ENCODE peak calls at places on chromosomes 6 and 20, in seven cellular contexts. K is glutamatergic neuron; R is cardiac muscle cell; A is CD8-positive, alpha-beta T cell; Z is left ventricle myocardium inferior; V is fibroblast of pulmonary artery; Y is HepG2. L is an unnamed sample.

GRCh38 chr20:37915434-37915787 is 12.5 kb downstream of the VSTM2L start:
- DNase-seq in K (no peak), R (no peak), A (no peak), Z (no peak), V (no peak), Y (no peak), L (no peak)

GRCh38 chr20:8131598-8132014 is 460 bp upstream of the PLCB1 start:
- DNase-seq in K (no peak), R (peak; percentile 66), A (no peak), Z (no peak), V (peak; percentile 57), Y (no peak), L (no peak)

GRCh38 chr20:19967441-19967840 is 49.7 kb upstream of the NAA20 start:
- DNase-seq in K (no peak), R (no peak), A (no peak), Z (no peak), V (no peak), Y (no peak), L (no peak)

GRCh38 chr20:57528148-57528547 is 3.2 kb upstream of the CTCFL start:
- DNase-seq in K (no peak), R (no peak), A (no peak), Z (no peak), V (no peak), Y (no peak), L (no peak)

GRCh38 chr6:74578339-74578738 is 627.5 kb downstream of the COL12A1 start:
- DNase-seq in K (no peak), R (no peak), A (no peak), Z (no peak), V (peak; percentile 58), Y (no peak), L (no peak)

GRCh38 chr6:62805431-62805830 is 405.8 kb upstream of the FKBP1C start:
- DNase-seq in K (no peak), R (no peak), A (no peak), Z (no peak), V (no peak), Y (no peak), L (no peak)

GRCh38 chr20:53413188-53413631 is 180.4 kb downstream of the ZNF217 start:
- DNase-seq in K (peak; percentile 32), R (peak; percentile 31), A (peak; percentile 53), Z (no peak), V (no peak), Y (peak; percentile 83), L (no peak)

GRCh38 chr6:73703514-73703913 is 7.5 kb downstream of the CD109 start:
- DNase-seq in K (no peak), R (no peak), A (no peak), Z (no peak), V (no peak), Y (no peak), L (no peak)

GRCh38 chr6:114121913-114122662 is 151.1 kb upstream of the HDAC2 start:
- DNase-seq in K (no peak), R (no peak), A (no peak), Z (no peak), V (no peak), Y (no peak), L (no peak)

GRCh38 chr6:2848851-2849250 is 7.2 kb upstream of the SERPINB1 start:
- DNase-seq in K (no peak), R (no peak), A (peak; percentile 75), Z (no peak), V (no peak), Y (no peak), L (no peak)

GRCh38 chr6:166387642-166388325 is 5.0 kb upstream of the MPC1 start:
- DNase-seq in K (no peak), R (no peak), A (no peak), Z (no peak), V (no peak), Y (peak; percentile 90), L (no peak)

GRCh38 chr6:87220997-87221396 is 65.6 kb downstream of the ZNF292 start:
- DNase-seq in K (no peak), R (no peak), A (no peak), Z (no peak), V (no peak), Y (no peak), L (no peak)

GRCh38 chr6:168884646-168885086 is 369.0 kb downstream of the THBS2 start:
- DNase-seq in K (peak; percentile 86), R (peak; percentile 72), A (peak; percentile 80), Z (peak; percentile 75), V (peak; percentile 58), Y (peak; percentile 32), L (peak; percentile 93)

GRCh38 chr6:169141706-169142705 is 111.6 kb downstream of the THBS2 start:
- DNase-seq in K (no peak), R (no peak), A (peak; percentile 7), Z (peak; percentile 75), V (peak; percentile 34), Y (no peak), L (no peak)

GRCh38 chr20:555933-556332 is 12.3 kb upstream of the CSNK2A1 start:
- DNase-seq in K (no peak), R (peak; percentile 87), A (no peak), Z (peak; percentile 29), V (peak; percentile 19), Y (peak; percentile 81), L (no peak)

GRCh38 chr6:26306248-26306647 is 58.8 kb upstream of the BTN3A2 start:
- DNase-seq in K (no peak), R (no peak), A (no peak), Z (no peak), V (no peak), Y (no peak), L (no peak)

GRCh38 chr20:49608752-49609670 is 41.1 kb upstream of the PTGIS start:
- DNase-seq in K (peak; percentile 74), R (peak; percentile 80), A (peak; percentile 75), Z (peak; percentile 55), V (peak; percentile 60), Y (peak; percentile 75), L (peak; percentile 88)

GRCh38 chr20:21389368-21389767 is 8.0 kb downstream of the NKX2-4 start:
- DNase-seq in K (no peak), R (no peak), A (no peak), Z (no peak), V (no peak), Y (no peak), L (no peak)

GRCh38 chr20:1390552-1391403 is 2.1 kb downstream of the FKBP1A start:
- DNase-seq in K (no peak), R (no peak), A (no peak), Z (no peak), V (no peak), Y (no peak), L (peak; percentile 62)

DNA sequence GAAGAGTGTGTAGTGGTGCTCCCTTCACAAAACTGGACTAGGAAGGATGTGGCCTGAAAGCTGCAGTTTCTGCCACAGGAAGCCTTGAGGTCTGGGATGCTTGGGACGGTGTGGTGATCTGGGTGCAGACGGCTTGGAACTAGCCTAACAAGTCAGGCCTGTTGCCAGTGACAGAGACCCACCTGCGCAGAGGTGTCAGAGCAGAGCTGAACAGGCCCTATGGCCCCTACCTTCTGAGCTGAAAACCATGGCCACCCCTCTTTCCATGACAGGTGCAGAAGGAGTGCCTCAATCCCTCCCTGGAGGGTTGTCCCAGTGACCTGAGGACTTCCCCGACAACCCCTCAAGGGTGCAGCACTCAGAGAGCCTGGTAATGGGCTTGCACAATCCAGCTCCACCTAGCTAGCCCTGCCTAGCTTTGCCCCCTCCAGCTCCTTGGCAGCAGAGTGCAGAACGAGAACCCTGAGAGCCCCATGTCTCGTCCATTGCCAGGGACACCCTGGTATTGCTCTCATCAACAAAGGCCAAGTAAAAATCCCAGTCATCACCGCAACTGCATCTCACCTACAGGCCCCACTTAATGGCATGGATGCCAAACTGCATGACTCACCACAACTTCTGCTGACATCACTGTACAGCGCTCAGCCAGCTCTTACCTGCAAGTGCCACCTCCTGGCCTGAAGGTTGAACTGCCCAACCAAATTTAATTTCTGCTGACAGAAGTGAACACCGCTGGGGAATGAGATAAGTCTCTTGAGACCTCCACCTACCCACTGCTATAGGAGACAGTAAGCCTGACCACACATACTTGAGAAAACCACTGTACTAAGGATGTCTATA is 563.1 kb downstream of the TFAP2A start:
- DNase-seq in K (no peak), R (no peak), A (no peak), Z (no peak), V (peak; percentile 22), Y (no peak), L (no peak)
- TF ChIP-seq CTCF in K (no peak), R (no peak), A (no peak), Z (no peak), V (peak; percentile 5), Y (no peak), L (no peak)

DNA sequence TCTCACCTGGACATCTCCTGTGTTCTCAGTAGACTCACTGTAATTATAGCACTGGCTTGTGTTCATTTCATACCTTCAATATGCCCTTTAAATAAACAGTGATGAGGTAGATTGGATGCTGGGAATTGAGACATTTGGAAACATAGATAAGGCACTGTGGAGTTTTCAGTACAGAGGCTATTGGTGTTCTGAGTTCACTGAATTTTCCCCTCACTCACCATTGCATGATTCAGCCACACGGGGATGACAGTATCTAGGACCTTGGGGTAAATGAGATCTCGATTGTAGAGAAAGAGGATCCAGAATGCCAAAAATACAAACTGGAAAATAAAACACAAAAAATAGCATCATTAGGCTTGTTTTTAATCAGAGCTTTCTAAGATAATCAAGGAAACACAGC is 12.5 kb downstream of the ADTRP start:
- DNase-seq in K (no peak), R (no peak), A (no peak), Z (no peak), V (peak; percentile 33), Y (no peak), L (no peak)
- TF ChIP-seq CTCF in K (no peak), R (peak; percentile 14), A (no peak), Z (no peak), V (peak; percentile 18), Y (no peak), L (peak; percentile 40)

DNA sequence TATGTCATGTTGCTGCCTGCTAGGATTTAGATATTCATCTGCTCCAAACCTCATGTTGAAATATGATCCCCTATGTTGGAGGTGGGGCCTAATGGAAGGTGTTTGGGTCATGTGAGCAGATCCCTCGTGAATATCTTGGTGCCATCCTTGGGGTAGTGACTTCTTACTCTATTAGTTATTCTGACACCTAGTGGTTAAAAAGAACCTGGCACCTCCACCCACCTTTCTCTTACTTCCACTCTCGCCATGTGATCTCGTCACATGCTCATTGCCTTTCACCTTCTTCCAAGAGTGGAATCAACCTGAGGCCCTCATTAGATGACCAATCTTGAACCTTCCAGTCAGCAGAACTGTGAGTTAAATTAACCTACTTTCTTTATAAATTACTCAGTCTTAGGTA is 549.4 kb upstream of the SYNCRIP start:
- DNase-seq in K (no peak), R (no peak), A (no peak), Z (no peak), V (peak; percentile 4), Y (peak; percentile 11), L (no peak)
- TF ChIP-seq CTCF in K (peak; percentile 54), R (peak; percentile 9), A (no peak), Z (no peak), V (no peak), Y (peak; percentile 49), L (peak; percentile 43)

DNA sequence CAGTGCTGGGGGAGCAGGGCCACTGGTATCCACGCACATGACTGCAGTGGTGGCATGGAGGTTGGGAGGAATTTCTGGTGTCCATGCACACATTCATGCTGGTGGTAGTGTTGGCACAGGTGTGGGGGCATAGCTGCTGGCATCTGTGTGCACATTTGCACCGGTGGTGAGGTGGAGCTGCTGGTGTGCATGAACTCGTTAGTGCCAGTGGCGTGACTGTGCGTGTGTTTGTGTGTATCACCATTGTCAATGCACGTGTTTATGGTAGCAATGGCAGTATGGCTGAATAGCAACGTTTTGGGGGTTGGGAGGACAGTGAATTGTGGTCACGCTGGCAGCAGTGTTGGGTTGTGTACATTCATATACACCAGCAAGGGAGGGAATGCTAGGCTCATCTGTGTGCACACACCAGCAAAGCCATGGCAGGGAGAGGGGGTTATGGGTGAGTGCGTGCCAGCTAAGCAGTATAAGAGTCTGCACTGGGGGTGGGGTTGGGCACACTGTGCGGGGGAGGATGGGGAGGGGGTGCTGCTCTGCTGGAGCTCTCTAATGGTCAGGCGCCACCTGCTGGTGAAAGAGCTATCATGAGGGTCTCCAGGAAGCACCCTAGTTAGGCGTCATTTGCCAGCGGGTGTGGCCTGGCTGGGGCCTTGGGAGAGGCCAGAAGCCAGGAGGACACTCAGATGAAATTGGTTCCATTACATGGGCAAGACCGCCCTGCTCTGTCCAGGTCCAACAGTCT is 626.1 kb upstream of the ID4 start:
- DNase-seq in K (peak; percentile 67), R (peak; percentile 56), A (no peak), Z (peak; percentile 25), V (no peak), Y (peak; percentile 20), L (no peak)
- TF ChIP-seq CTCF in K (peak; percentile 69), R (peak; percentile 15), A (no peak), Z (peak; percentile 62), V (peak; percentile 7), Y (peak; percentile 36), L (peak; percentile 18)

L was measured in osteocyte.